ENCODE peak calls at places on chromosomes 13 and 19, in nine cellular contexts. J, Z, A, H, Q, D, O, G and X are unnamed samples.
A peak's percentile ranks its signal among the peaks of the same experiment; 100 is the strongest.

GRCh38 chr13:71979616-71980015 is 112.6 kb upstream of the DACH1 start:
- DNase-seq in J (no peak), Z (no peak), A (no peak), H (no peak), Q (no peak), D (no peak), O (no peak), G (no peak), X (peak; percentile 16)

GRCh38 chr13:106183410-106184128 is 351.9 kb downstream of the EFNB2 start:
- DNase-seq in J (no peak), Z (no peak), A (no peak), H (no peak), Q (no peak), D (no peak), O (no peak), G (no peak), X (no peak)

GRCh38 chr19:2171349-2172145 is 7.8 kb downstream of the DOT1L start:
- DNase-seq in J (peak; percentile 39), Z (peak; percentile 56), A (no peak), H (no peak), Q (peak; percentile 36), D (no peak), O (peak; percentile 72), G (no peak), X (no peak)

GRCh38 chr19:56671613-56671994 is at the start of gene ZNF835:
- DNase-seq in J (peak; percentile 76), Z (peak; percentile 97), A (no peak), H (peak; percentile 50), Q (no peak), D (peak; percentile 60), O (peak; percentile 86), G (peak; percentile 84), X (peak; percentile 62)

GRCh38 chr19:364496-365287 is 20.1 kb upstream of the MIER2 start:
- DNase-seq in J (no peak), Z (no peak), A (no peak), H (no peak), Q (no peak), D (no peak), O (no peak), G (no peak), X (no peak)

GRCh38 chr13:38641164-38641948 is 45.5 kb upstream of the FREM2 start:
- DNase-seq in J (no peak), Z (no peak), A (no peak), H (peak; percentile 39), Q (no peak), D (no peak), O (no peak), G (no peak), X (peak; percentile 9)

GRCh38 chr13:94928127-94928526 is 215.8 kb upstream of the SOX21 start:
- DNase-seq in J (no peak), Z (no peak), A (no peak), H (no peak), Q (no peak), D (no peak), O (no peak), G (no peak), X (no peak)

GRCh38 chr13:74026753-74027152 is 107.5 kb downstream of the KLF12 start:
- DNase-seq in J (peak; percentile 29), Z (no peak), A (no peak), H (no peak), Q (peak; percentile 37), D (no peak), O (peak; percentile 75), G (no peak), X (no peak)

GRCh38 chr13:110506859-110507566 is 54.5 kb downstream of the RAB20 start:
- DNase-seq in J (peak; percentile 94), Z (peak; percentile 82), A (no peak), H (no peak), Q (peak; percentile 10), D (no peak), O (no peak), G (peak; percentile 92), X (no peak)

GRCh38 chr13:78121459-78122348 is 203.1 kb upstream of the EDNRB start:
- DNase-seq in J (peak; percentile 46), Z (peak; percentile 42), A (peak; percentile 23), H (peak; percentile 72), Q (peak; percentile 70), D (no peak), O (peak; percentile 30), G (no peak), X (peak; percentile 74)

GRCh38 chr19:28705008-28705407 is 507.9 kb downstream of the UQCRFS1 start:
- DNase-seq in J (no peak), Z (no peak), A (peak; percentile 70), H (peak; percentile 93), Q (peak; percentile 62), D (no peak), O (no peak), G (no peak), X (peak; percentile 30)

GRCh38 chr13:44206429-44206828 is 167.2 kb upstream of the SERP2 start:
- DNase-seq in J (no peak), Z (no peak), A (no peak), H (no peak), Q (no peak), D (no peak), O (no peak), G (no peak), X (no peak)

GRCh38 chr19:50318438-50318837 is 10.7 kb downstream of the KCNC3 start:
- DNase-seq in J (no peak), Z (no peak), A (no peak), H (no peak), Q (no peak), D (no peak), O (no peak), G (no peak), X (no peak)

GRCh38 chr13:50529154-50529882 is 314.2 kb downstream of the DLEU7 start:
- DNase-seq in J (peak; percentile 87), Z (peak; percentile 87), A (peak; percentile 88), H (peak; percentile 92), Q (peak; percentile 89), D (peak; percentile 37), O (no peak), G (peak; percentile 95), X (peak; percentile 94)

GRCh38 chr13:101434486-101434885 is 18.0 kb upstream of the ITGBL1 start:
- DNase-seq in J (no peak), Z (no peak), A (no peak), H (no peak), Q (no peak), D (no peak), O (no peak), G (no peak), X (no peak)

DNA sequence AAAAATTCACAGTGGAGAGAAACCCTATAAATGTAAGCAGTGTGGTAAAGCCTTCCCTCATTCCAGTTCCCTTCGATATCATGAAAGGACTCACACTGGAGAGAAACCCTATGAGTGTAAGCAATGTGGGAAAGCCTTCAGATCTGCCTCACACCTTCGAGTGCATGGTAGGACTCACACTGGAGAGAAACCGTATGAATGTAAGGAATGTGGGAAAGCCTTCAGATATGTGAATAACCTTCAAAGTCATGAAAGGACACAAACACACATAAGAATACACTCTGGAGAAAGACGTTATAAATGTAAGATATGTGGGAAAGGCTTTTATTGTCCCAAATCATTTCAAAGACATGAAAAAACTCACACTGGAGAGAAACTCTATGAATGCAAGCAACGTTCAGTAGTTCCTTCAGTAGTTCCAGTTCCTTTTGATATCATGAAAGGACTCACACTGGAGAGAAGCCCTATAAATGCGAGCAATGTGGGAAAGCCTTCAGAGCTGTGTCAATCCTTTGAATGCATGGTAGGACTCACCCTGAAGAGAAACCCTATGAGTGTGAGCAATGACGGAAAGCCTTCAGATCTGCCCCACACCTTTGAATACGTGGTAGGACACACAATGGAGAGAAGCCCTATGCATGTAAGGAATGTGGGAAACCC is 16.1 kb upstream of the ZNF439 start:
- DNase-seq in J (no peak), Z (no peak), A (no peak), H (no peak), Q (no peak), D (no peak), O (no peak), G (no peak), X (no peak)
- H3K9me3 ChIP-seq in J (peaks cover 56% of the 10 kb centered on the region), Z (peaks cover 62% of the 10 kb centered on the region), A (peaks cover 64% of the 10 kb centered on the region), H (no peaks in the 10 kb centered on the region), Q (peaks cover 49% of the 10 kb centered on the region), D (peaks cover 62% of the 10 kb centered on the region), O (peaks cover 44% of the 10 kb centered on the region), G (peaks cover 16% of the 10 kb centered on the region), X (peaks cover 41% of the 10 kb centered on the region)

DNA sequence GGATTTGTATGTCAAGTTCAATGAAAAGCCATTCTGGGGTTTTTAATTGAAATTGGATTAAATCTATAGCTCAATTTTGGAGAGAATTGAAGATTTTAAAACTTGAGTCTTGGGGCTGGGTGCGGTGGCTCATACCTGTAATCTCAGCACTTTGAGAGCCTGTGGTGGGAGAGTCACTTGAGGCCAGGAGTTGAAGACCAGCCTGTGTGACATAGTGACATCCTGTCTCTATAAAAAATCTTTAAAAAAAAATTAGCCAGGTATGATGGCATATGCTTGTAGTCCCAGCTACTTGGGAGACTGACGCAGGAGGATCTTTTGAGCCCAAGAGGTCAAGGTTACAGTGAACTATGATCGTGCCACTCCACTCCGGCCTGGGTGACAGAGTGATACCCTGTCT is 41.2 kb downstream of the VAV1 start:
- DNase-seq in J (no peak), Z (no peak), A (no peak), H (no peak), Q (no peak), D (no peak), O (no peak), G (no peak), X (no peak)
- H3K9me3 ChIP-seq in J (peaks cover 4% of the 10 kb centered on the region), Z (peaks cover 4% of the 10 kb centered on the region), A (no peaks in the 10 kb centered on the region), H (no peaks in the 10 kb centered on the region), Q (peaks cover 2% of the 10 kb centered on the region), D (no peaks in the 10 kb centered on the region), O (no peaks in the 10 kb centered on the region), G (no peaks in the 10 kb centered on the region), X (no peaks in the 10 kb centered on the region)

GRCh38 chr19:4911314-4911713 is 2.0 kb downstream of the UHRF1 start:
- DNase-seq in J (no peak), Z (no peak), A (no peak), H (peak; percentile 59), Q (peak; percentile 25), D (no peak), O (no peak), G (no peak), X (no peak)

GRCh38 chr19:4914736-4915501 is 5.6 kb downstream of the UHRF1 start:
- DNase-seq in J (peak; percentile 57), Z (no peak), A (peak; percentile 82), H (peak; percentile 94), Q (peak; percentile 69), D (no peak), O (peak; percentile 86), G (no peak), X (peak; percentile 79)

GRCh38 chr19:4916292-4917082 is 7.2 kb downstream of the UHRF1 start:
- DNase-seq in J (no peak), Z (no peak), A (no peak), H (no peak), Q (no peak), D (no peak), O (peak; percentile 58), G (no peak), X (no peak)

GRCh38 chr19:4911786-4912672 is 2.7 kb downstream of the UHRF1 start:
- DNase-seq in J (peak; percentile 52), Z (no peak), A (peak; percentile 96), H (peak; percentile 100), Q (peak; percentile 100), D (peak; percentile 82), O (peak; percentile 73), G (no peak), X (peak; percentile 45)

GRCh38 chr19:4913996-4914735 is 4.9 kb downstream of the UHRF1 start:
- DNase-seq in J (no peak), Z (no peak), A (no peak), H (peak; percentile 43), Q (peak; percentile 18), D (no peak), O (peak; percentile 46), G (no peak), X (no peak)
- H3K9me3 ChIP-seq in J (no peaks in the 10 kb centered on the region), Z (no peaks in the 10 kb centered on the region), A (no peaks in the 10 kb centered on the region), H (no peaks in the 10 kb centered on the region), Q (no peaks in the 10 kb centered on the region), D (no peaks in the 10 kb centered on the region), O (no peaks in the 10 kb centered on the region), G (no peaks in the 10 kb centered on the region), X (no peaks in the 10 kb centered on the region)

GRCh38 chr19:40025938-40026596 is 29.2 kb downstream of the ZNF546 start:
- DNase-seq in J (no peak), Z (no peak), A (no peak), H (no peak), Q (no peak), D (no peak), O (no peak), G (no peak), X (no peak)
- H3K9me3 ChIP-seq in J (peaks cover 89% of the 10 kb centered on the region), Z (peaks cover 98% of the 10 kb centered on the region), A (peaks cover 61% of the 10 kb centered on the region), H (peaks cover 5% of the 10 kb centered on the region), Q (peaks cover 53% of the 10 kb centered on the region), D (peaks cover 94% of the 10 kb centered on the region), O (peaks cover 36% of the 10 kb centered on the region), G (peaks cover 24% of the 10 kb centered on the region), X (peaks cover 23% of the 10 kb centered on the region)